ENCODE peak calls at places on chromosomes 4 and X, in seven cellular contexts. P is esophagus squamous epithelium, F is suprapubic skin, Q is HepG2, C is sigmoid colon, D is A549, B is breast epithelium. R is an unnamed sample. For H3K4me1, the result is how much of the 10 kb centered on the place peaks cover.

GRCh38 chr4:170423137-170423536 is 333.4 kb upstream of the AADAT start:
- DNase-seq in P (no peak), F (no peak), Q (no peak), C (no peak), D (no peak), B (no peak), R (no peak)

GRCh38 chr4:174210952-174211490 is 72.4 kb downstream of the FBXO8 start:
- DNase-seq in P (no peak), F (no peak), Q (no peak), C (no peak), D (no peak), B (no peak), R (no peak)

GRCh38 chr4:15479089-15479912 is 9.6 kb downstream of the CC2D2A start:
- DNase-seq in P (no peak), F (no peak), Q (peak), C (peak), D (peak), B (no peak), R (peak)

GRCh38 chr4:2417196-2417764 is 1.2 kb downstream of the ZFYVE28 start:
- DNase-seq in P (no peak), F (no peak), Q (no peak), C (no peak), D (no peak), B (no peak), R (no peak)

GRCh38 chr4:156595041-156595440 is 376.6 kb downstream of the PDGFC start:
- DNase-seq in P (no peak), F (no peak), Q (no peak), C (no peak), D (no peak), B (no peak), R (no peak)

GRCh38 chr4:153060191-153060590 is 124.1 kb downstream of the FHDC1 start:
- DNase-seq in P (no peak), F (no peak), Q (no peak), C (no peak), D (no peak), B (no peak), R (no peak)

GRCh38 chr4:173448557-173448918 is 49.6 kb upstream of the SCRG1 start:
- DNase-seq in P (no peak), F (no peak), Q (no peak), C (no peak), D (no peak), B (no peak), R (no peak)

GRCh38 chrX:39133971-39134370 is 332.7 kb downstream of the MID1IP1 start:
- DNase-seq in P (no peak), F (no peak), Q (no peak), C (no peak), D (no peak), B (no peak), R (no peak)

GRCh38 chr4:53490965-53491622 is 100.2 kb downstream of the LNX1 start:
- DNase-seq in P (no peak), F (no peak), Q (peak), C (no peak), D (peak), B (no peak), R (peak)

GRCh38 chr4:138938371-138938699 is 77.2 kb upstream of the NOCT start:
- DNase-seq in P (no peak), F (no peak), Q (peak), C (no peak), D (peak), B (no peak), R (no peak)

GRCh38 chr4:1356181-1356998 is 9.4 kb downstream of the UVSSA start:
- DNase-seq in P (no peak), F (no peak), Q (peak), C (no peak), D (peak), B (no peak), R (peak)

GRCh38 chr4:88991746-88992145 is 65.2 kb downstream of the FAM13A start:
- DNase-seq in P (no peak), F (no peak), Q (no peak), C (no peak), D (no peak), B (no peak), R (no peak)

DNA sequence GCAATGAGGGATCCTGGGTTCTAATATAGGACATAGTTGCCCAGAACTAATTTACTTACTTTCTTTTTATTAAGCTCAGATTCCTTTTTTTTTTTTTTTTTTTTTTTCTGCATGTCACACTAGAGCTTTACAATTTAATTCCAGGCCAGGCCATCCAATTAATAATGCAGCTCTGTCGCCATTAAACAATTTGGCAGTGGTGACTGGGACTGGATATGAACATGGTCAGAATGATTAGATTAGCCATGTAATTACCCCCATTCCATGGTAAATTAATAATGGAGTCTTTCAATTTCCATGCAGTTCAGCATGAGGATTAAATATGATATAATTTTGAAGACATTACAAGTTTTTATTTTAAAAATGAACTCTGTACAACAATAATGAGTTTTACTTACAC is 226.9 kb upstream of the ANXA3 start:
- DNase-seq in P (no peak), F (no peak), Q (no peak), C (no peak), D (no peak), B (no peak), R (no peak)
- H3K4me1 ChIP-seq in P (under half), F (under half), Q (under half), C (under half), D (under half), B (under half), R (under half)

DNA sequence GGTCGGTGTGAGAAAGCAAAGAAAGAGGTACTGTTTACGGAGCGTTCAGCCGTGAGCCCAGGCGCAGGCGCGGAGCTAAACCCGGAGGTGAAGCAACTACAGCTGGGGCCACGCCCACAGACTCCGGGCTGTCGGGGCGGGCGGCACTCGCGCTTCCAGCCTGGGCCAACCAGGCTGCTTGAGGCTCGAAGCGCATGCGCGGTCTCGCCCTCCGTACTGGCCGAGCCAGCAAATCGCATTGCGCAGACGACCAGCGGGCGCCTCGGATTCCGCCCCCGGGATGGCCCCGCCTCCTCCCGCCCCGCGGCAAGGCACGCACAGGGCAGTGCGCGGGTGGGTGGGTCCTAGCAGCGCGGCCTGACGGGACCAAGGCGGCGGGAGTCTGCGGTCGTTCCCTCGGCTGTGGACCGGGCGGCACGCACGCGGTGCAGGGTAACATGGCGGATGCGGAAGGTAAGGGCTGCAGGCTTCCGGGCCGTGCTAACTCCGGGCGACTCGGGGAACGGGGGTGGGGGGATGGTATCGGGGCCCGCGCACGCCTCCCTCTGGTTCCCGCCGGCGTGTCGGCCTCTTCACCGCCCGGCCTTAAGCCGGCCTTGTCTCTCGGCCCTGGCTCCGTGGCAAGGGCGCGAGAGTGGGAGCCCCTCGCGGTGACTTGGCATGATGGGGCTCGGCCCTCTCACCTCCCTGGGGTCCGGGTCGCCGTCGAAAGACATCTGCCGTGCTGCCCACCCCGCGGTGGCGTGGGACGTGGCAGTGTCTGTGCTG is at the start of gene DKC1:
- DNase-seq in P (peak), F (peak), Q (peak), C (peak), D (peak), B (peak), R (peak)
- TF ChIP-seq POLR2A in P (peak), F (no peak), Q (peak), C (no peak), D (peak), B (no peak), R (peak)

GRCh38 chrX:17412692-17413091 is 37.7 kb downstream of the NHS start:
- DNase-seq in P (no peak), F (no peak), Q (no peak), C (no peak), D (peak), B (no peak), R (no peak)
- H3K4me1 ChIP-seq in P (under half), F (under half), Q (under half), C (under half), D (half or more), B (under half), R (under half)

GRCh38 chr4:122826596-122827257 is at the start of gene FGF2:
- DNase-seq in P (no peak), F (peak), Q (no peak), C (peak), D (peak), B (peak), R (peak)
- TF ChIP-seq POLR2A in P (peak), F (peak), Q (no peak), C (peak), D (peak), B (no peak), R (no peak)

GRCh38 chr4:78687818-78688217 is 88.3 kb upstream of the BMP2K start:
- DNase-seq in P (no peak), F (no peak), Q (no peak), C (no peak), D (no peak), B (no peak), R (no peak)

GRCh38 chr4:78691333-78691732 is 84.8 kb upstream of the BMP2K start:
- DNase-seq in P (no peak), F (no peak), Q (no peak), C (no peak), D (no peak), B (no peak), R (no peak)

GRCh38 chr4:78688385-78688784 is 87.8 kb upstream of the BMP2K start:
- DNase-seq in P (no peak), F (no peak), Q (no peak), C (no peak), D (no peak), B (no peak), R (no peak)

GRCh38 chr4:78689700-78690318 is 86.3 kb upstream of the BMP2K start:
- DNase-seq in P (no peak), F (no peak), Q (no peak), C (no peak), D (no peak), B (no peak), R (no peak)

GRCh38 chr4:78689224-78689623 is 86.9 kb upstream of the BMP2K start:
- DNase-seq in P (no peak), F (no peak), Q (no peak), C (no peak), D (no peak), B (no peak), R (no peak)
- H3K4me1 ChIP-seq in P (under half), F (under half), Q (under half), C (under half), D (under half), B (under half), R (under half)

GRCh38 chr4:122733805-122734155 is 1.3 kb downstream of the BBS12 start:
- DNase-seq in P (no peak), F (no peak), Q (no peak), C (no peak), D (no peak), B (no peak), R (no peak)

GRCh38 chr4:122728781-122729330 is 3.6 kb upstream of the BBS12 start:
- DNase-seq in P (no peak), F (no peak), Q (no peak), C (no peak), D (no peak), B (no peak), R (no peak)

GRCh38 chr4:122731676-122732075 is 828 bp upstream of the BBS12 start:
- DNase-seq in P (no peak), F (no peak), Q (no peak), C (no peak), D (no peak), B (no peak), R (no peak)

GRCh38 chr4:122732329-122733026 is at the start of gene BBS12:
- DNase-seq in P (peak), F (peak), Q (peak), C (peak), D (peak), B (peak), R (peak)
- TF ChIP-seq POLR2A in P (no peak), F (no peak), Q (no peak), C (no peak), D (peak), B (no peak), R (no peak)

DNA sequence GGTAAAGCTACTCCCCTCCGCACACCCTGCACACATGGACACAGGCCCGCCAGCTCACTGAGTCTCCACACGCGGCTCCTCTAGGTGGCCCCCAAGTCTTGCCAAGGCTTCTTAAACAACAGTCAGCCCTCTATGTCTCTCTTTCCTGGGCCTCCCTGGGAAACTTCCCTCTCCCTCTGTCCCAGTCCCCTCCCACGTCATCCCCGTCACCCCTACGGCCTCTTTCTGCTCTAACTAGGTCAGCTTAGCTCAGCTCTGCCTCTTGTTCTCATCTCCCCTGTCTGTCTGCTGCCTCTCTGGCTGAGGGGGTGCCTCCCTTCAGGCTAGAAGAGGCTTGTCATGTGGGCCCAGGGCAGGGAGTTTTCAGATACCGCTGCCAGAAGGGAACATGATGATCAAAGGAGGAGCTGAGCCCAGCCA is 38.8 kb downstream of the SEPTIN6 start:
- DNase-seq in P (no peak), F (no peak), Q (no peak), C (peak), D (no peak), B (no peak), R (peak)
- H3K4me1 ChIP-seq in P (under half), F (under half), Q (under half), C (under half), D (under half), B (under half), R (under half)